ENCODE peak calls at places on chromosomes 2 and 18, in eight cellular contexts. Z is CD8-positive, alpha-beta memory T cell; E is A549; Q is GM23248; T is colonic mucosa; C is cardiac muscle cell; L is CD4-positive, alpha-beta T cell; J is IMR-90. R is an unnamed sample.

GRCh38 chr2:1847846-1848598 is 103.7 kb upstream of the PXDN start:
- DNase-seq in Z (peak; percentile 12), E (no peak), Q (no peak), T (no peak), C (no peak), L (no peak), J (no peak), R (no peak)

GRCh38 chr2:40369619-40370397 is 82.1 kb downstream of the SLC8A1 start:
- DNase-seq in Z (no peak), E (no peak), Q (peak; percentile 86), T (no peak), C (no peak), L (no peak), J (peak; percentile 85), R (no peak)

GRCh38 chr2:16319425-16320245 is 346.0 kb downstream of the CYRIA start:
- DNase-seq in Z (no peak), E (no peak), Q (no peak), T (no peak), C (no peak), L (no peak), J (no peak), R (no peak)

GRCh38 chr2:159960413-159960812 is 102.0 kb downstream of the PLA2R1 start:
- DNase-seq in Z (no peak), E (peak; percentile 35), Q (peak; percentile 86), T (no peak), C (no peak), L (no peak), J (peak; percentile 85), R (no peak)

GRCh38 chr18:9796933-9797549 is 88.7 kb upstream of the TXNDC2 start:
- DNase-seq in Z (no peak), E (no peak), Q (peak; percentile 68), T (no peak), C (no peak), L (no peak), J (no peak), R (no peak)

GRCh38 chr2:207296265-207296948 is 130.7 kb upstream of the KLF7 start:
- DNase-seq in Z (no peak), E (no peak), Q (no peak), T (no peak), C (peak; percentile 52), L (no peak), J (peak; percentile 8), R (no peak)

GRCh38 chr2:206614825-206615224 is 27.5 kb upstream of the FAM237A start:
- DNase-seq in Z (no peak), E (peak; percentile 79), Q (no peak), T (no peak), C (no peak), L (no peak), J (peak; percentile 32), R (no peak)

GRCh38 chr2:144938308-144938709 is 418.4 kb upstream of the ZEB2 start:
- DNase-seq in Z (no peak), E (peak; percentile 33), Q (peak; percentile 78), T (no peak), C (peak; percentile 43), L (no peak), J (peak; percentile 80), R (peak; percentile 96)

GRCh38 chr2:113211226-113212105 is 37.7 kb downstream of the PSD4 start:
- DNase-seq in Z (no peak), E (peak; percentile 95), Q (peak; percentile 87), T (no peak), C (no peak), L (no peak), J (peak; percentile 49), R (no peak)

GRCh38 chr2:43539991-43540860 is 55.6 kb downstream of the THADA start:
- DNase-seq in Z (no peak), E (peak; percentile 66), Q (peak; percentile 98), T (peak; percentile 38), C (no peak), L (no peak), J (peak; percentile 92), R (peak; percentile 62)

GRCh38 chr2:115165529-115166109 is 723.2 kb downstream of the DPP10 start:
- DNase-seq in Z (no peak), E (peak; percentile 36), Q (peak; percentile 62), T (peak; percentile 35), C (peak; percentile 69), L (no peak), J (peak; percentile 12), R (peak; percentile 6)

GRCh38 chr2:32926708-32927084 is 20.1 kb upstream of the LTBP1 start:
- DNase-seq in Z (no peak), E (peak; percentile 37), Q (peak; percentile 23), T (no peak), C (no peak), L (no peak), J (peak; percentile 93), R (no peak)

GRCh38 chr2:161046876-161047275 is 113.4 kb upstream of the TANK start:
- DNase-seq in Z (no peak), E (no peak), Q (peak; percentile 43), T (no peak), C (no peak), L (no peak), J (peak; percentile 18), R (no peak)

GRCh38 chr2:110737783-110738182 is 5.4 kb downstream of the ACOXL start:
- DNase-seq in Z (no peak), E (no peak), Q (no peak), T (no peak), C (no peak), L (no peak), J (no peak), R (no peak)

GRCh38 chr18:79426376-79427300 is 30.9 kb downstream of the NFATC1 start:
- DNase-seq in Z (no peak), E (no peak), Q (no peak), T (no peak), C (no peak), L (no peak), J (no peak), R (no peak)

GRCh38 chr2:113080134-113080533 is 12.4 kb downstream of the IL1F10 start:
- DNase-seq in Z (no peak), E (peak; percentile 32), Q (peak; percentile 75), T (peak; percentile 23), C (peak; percentile 54), L (no peak), J (no peak), R (no peak)

GRCh38 chr2:104867351-104868080 is 13.6 kb downstream of the POU3F3 start:
- DNase-seq in Z (no peak), E (no peak), Q (no peak), T (no peak), C (no peak), L (no peak), J (no peak), R (no peak)

GRCh38 chr2:234848578-234848977 is 103.2 kb upstream of the SH3BP4 start:
- DNase-seq in Z (no peak), E (no peak), Q (no peak), T (no peak), C (no peak), L (no peak), J (no peak), R (no peak)

GRCh38 chr18:49001587-49001986 is 50.8 kb upstream of the SMAD7 start:
- DNase-seq in Z (no peak), E (no peak), Q (no peak), T (no peak), C (no peak), L (no peak), J (no peak), R (no peak)

GRCh38 chr2:112811841-112812306 is 24.7 kb downstream of the IL1B start:
- DNase-seq in Z (no peak), E (peak; percentile 64), Q (peak; percentile 74), T (peak; percentile 43), C (no peak), L (no peak), J (peak; percentile 96), R (peak; percentile 57)

GRCh38 chr2:213188533-213188867 is 37.1 kb upstream of the IKZF2 start:
- DNase-seq in Z (no peak), E (no peak), Q (no peak), T (no peak), C (no peak), L (no peak), J (no peak), R (no peak)

GRCh38 chr2:136008205-136008865 is 22.9 kb upstream of the DARS1 start:
- DNase-seq in Z (peak; percentile 81), E (no peak), Q (no peak), T (peak; percentile 21), C (no peak), L (peak; percentile 44), J (no peak), R (no peak)

DNA sequence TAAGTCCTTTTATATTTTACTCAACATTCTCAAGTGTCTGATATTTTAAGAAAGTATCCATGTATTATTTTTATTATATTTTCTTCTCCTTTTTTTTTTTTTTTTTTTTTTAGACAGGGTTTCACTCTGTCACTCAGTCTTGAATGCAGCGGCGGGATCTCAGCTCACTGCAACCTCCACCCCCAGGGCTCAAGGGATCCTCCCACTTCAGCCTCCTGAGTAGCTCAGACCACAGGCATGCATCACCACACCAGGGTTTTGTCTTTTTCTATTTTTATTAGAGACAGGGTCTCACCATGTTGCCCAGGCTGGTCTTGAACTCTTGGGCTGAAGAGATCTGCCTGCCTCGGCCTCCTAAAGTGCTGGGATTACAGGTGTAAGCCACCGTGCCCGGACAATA is 212.1 kb downstream of the TCF4 start:
- DNase-seq in Z (no peak), E (no peak), Q (no peak), T (no peak), C (no peak), L (no peak), J (no peak), R (no peak)
- H3K27ac ChIP-seq in Z (no peak overlapping the region), E (no peak overlapping the region), Q (no peak overlapping the region), T (no peak overlapping the region), C (no peak overlapping the region), L (no peak overlapping the region), J (no peak overlapping the region), R (no peak overlapping the region)

GRCh38 chr2:80091237-80091636 is 213.3 kb downstream of the LRRTM1 start:
- DNase-seq in Z (no peak), E (no peak), Q (no peak), T (no peak), C (no peak), L (no peak), J (no peak), R (no peak)

GRCh38 chr2:80086831-80087230 is 217.7 kb downstream of the LRRTM1 start:
- DNase-seq in Z (no peak), E (no peak), Q (peak; percentile 83), T (no peak), C (peak; percentile 6), L (no peak), J (peak; percentile 94), R (no peak)
- H3K27ac ChIP-seq in Z (no peak overlapping the region), E (no peak overlapping the region), Q (peak overlapping the region; percentile 30), T (no peak overlapping the region), C (no peak overlapping the region), L (no peak overlapping the region), J (no peak overlapping the region), R (no peak overlapping the region)

DNA sequence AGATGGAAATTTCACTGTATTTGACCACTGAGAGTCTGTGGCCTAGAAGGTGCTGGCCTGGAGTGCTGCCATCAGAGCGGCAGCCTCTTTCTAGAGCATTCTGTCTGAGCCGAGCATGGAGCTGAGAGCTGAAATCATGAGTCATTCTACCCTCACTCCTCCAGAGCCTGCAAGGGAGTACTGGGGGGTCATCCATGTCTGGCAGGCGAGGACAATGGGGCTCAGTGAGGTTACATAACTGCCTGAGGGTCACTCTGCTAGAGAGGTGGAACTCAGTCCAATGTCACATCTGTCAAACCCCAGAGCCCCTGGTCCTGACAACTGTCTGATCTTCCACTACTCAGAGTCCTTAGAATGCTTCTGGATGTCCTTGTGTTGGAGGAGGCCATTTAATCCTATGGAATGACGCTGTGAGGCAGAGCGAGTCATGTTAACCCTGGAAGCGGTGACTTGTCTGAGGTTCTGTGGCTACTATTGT is 65.3 kb downstream of the HAUS1 start:
- DNase-seq in Z (no peak), E (peak; percentile 38), Q (peak; percentile 84), T (no peak), C (no peak), L (no peak), J (peak; percentile 83), R (no peak)
- H3K27ac ChIP-seq in Z (no peak overlapping the region), E (peak overlapping the region; percentile 58), Q (peak overlapping the region; percentile 68), T (no peak overlapping the region), C (no peak overlapping the region), L (no peak overlapping the region), J (peak overlapping the region; percentile 4), R (no peak overlapping the region)

GRCh38 chr18:35174093-35174731 is 66.6 kb upstream of the ZNF397 start:
- DNase-seq in Z (no peak), E (no peak), Q (no peak), T (no peak), C (no peak), L (no peak), J (no peak), R (no peak)
- H3K27ac ChIP-seq in Z (no peak overlapping the region), E (no peak overlapping the region), Q (no peak overlapping the region), T (no peak overlapping the region), C (no peak overlapping the region), L (no peak overlapping the region), J (no peak overlapping the region), R (no peak overlapping the region)

R was measured in SK-N-MC.